ENCODE peak calls at places on chromosomes 5 and 9, in four cellular contexts. X is H9, R is trophoblast cell, Z is H1. K is an unnamed sample. For H3K79me2, the result is how much of the 10 kb centered on the place peaks cover.

GRCh38 chr9:120730661-120731514 is 16.6 kb upstream of the MEGF9 start:
- DNase-seq in X (no peak), R (no peak), Z (no peak), K (peak)

GRCh38 chr9:120324996-120325642 is 254.8 kb downstream of the CDK5RAP2 start:
- DNase-seq in X (peak), R (no peak), Z (peak), K (peak)

GRCh38 chr5:159874308-159874707 is 42.0 kb upstream of the ADRA1B start:
- DNase-seq in X (no peak), R (no peak), Z (no peak), K (no peak)

GRCh38 chr9:99144966-99145365 is 40.1 kb downstream of the TGFBR1 start:
- DNase-seq in X (no peak), R (no peak), Z (no peak), K (no peak)

GRCh38 chr5:170861855-170862766 is at the start of gene RANBP17:
- DNase-seq in X (peak), R (peak), Z (peak), K (peak)

GRCh38 chr9:17625644-17626388 is 47.0 kb downstream of the SH3GL2 start:
- DNase-seq in X (no peak), R (no peak), Z (no peak), K (peak)

GRCh38 chr5:160169326-160169725 is 50.1 kb upstream of the PWWP2A start:
- DNase-seq in X (no peak), R (no peak), Z (no peak), K (no peak)

GRCh38 chr5:151448038-151448985 is 909 bp downstream of the SLC36A1 start:
- DNase-seq in X (peak), R (peak), Z (no peak), K (peak)

GRCh38 chr5:89265511-89266169 is 382.7 kb upstream of the MEF2C start:
- DNase-seq in X (no peak), R (no peak), Z (no peak), K (no peak)

GRCh38 chr9:78030553-78031270 is 899 bp downstream of the GNAQ start:
- DNase-seq in X (peak), R (peak), Z (peak), K (peak)

GRCh38 chr9:96327694-96328352 is 25.8 kb upstream of the HSD17B3 start:
- DNase-seq in X (no peak), R (peak), Z (no peak), K (peak)

GRCh38 chr5:181052928-181053759 is 13.1 kb downstream of the BTNL9 start:
- DNase-seq in X (no peak), R (no peak), Z (peak), K (no peak)

GRCh38 chr5:51242453-51242852 is 140.8 kb upstream of the ISL1 start:
- DNase-seq in X (no peak), R (no peak), Z (no peak), K (no peak)

GRCh38 chr9:121498150-121498486 is 1.5 kb downstream of the GGTA1 start:
- DNase-seq in X (peak), R (peak), Z (no peak), K (peak)

GRCh38 chr5:1063661-1064382 is 48.0 kb downstream of the SLC12A7 start:
- DNase-seq in X (no peak), R (no peak), Z (no peak), K (no peak)

GRCh38 chr9:73089304-73089985 is 62.2 kb upstream of the ANXA1 start:
- DNase-seq in X (no peak), R (no peak), Z (no peak), K (no peak)

GRCh38 chr9:74521009-74521408 is 23.9 kb downstream of the RORB start:
- DNase-seq in X (no peak), R (no peak), Z (no peak), K (no peak)

GRCh38 chr5:77971965-77972544 is 195.9 kb upstream of the TBCA start:
- DNase-seq in X (no peak), R (no peak), Z (no peak), K (peak)

GRCh38 chr9:121654497-121655140 is 3.2 kb downstream of the DAB2IP start:
- DNase-seq in X (no peak), R (no peak), Z (no peak), K (no peak)

GRCh38 chr9:35948901-35949318 is 9.0 kb downstream of the OR2S2 start:
- DNase-seq in X (peak), R (peak), Z (no peak), K (peak)
- H2AK5ac ChIP-seq in X (no peak), R (no peak), Z (no peak), K (no peak)

DNA sequence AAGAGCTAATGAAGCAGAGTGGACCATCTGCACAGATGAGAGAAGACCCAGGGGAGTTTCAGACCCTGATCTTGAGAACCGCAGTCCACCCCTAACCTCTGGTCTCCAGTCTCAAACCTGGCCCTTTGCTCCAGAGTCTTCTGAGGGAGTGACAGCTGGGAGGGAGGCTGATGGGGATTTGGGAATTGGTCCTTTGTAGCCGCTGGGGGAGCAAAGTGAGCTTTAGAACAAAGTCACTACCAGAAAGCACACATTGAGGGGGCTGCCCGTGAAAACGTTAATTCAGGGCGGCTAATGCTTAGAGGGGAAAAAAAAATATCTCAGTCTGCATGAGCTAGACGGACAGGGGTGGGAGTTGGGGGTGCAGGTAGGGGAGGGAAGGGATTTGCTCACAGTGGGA is 123.2 kb upstream of the RETREG1 start:
- DNase-seq in X (peak), R (no peak), Z (no peak), K (peak)
- H3K79me2 ChIP-seq in X (under half), R (under half), Z (under half), K (under half)

DNA sequence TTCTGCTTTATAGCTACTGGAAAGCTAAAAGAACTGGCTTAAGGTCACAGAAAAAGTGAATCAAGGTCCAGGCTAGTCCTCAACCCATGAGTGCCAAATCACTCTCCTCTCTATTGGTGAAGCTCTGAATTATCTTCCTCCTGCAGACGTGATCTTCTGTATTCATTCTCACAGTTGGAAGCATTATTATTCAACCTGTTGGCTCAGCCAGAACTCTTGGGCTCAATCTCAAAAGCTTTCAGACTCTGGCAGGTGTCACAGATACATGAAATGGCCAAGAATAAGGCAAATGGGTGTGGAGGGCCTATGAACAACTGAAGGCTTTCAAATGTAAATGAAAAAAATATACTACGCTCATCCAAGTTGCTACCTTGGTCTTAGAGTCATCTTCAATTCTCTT is 170.0 kb upstream of the HMHB1 start:
- DNase-seq in X (no peak), R (no peak), Z (no peak), K (no peak)
- H3K4ac ChIP-seq in X (no peak), R (no peak), Z (no peak), K (no peak)

DNA sequence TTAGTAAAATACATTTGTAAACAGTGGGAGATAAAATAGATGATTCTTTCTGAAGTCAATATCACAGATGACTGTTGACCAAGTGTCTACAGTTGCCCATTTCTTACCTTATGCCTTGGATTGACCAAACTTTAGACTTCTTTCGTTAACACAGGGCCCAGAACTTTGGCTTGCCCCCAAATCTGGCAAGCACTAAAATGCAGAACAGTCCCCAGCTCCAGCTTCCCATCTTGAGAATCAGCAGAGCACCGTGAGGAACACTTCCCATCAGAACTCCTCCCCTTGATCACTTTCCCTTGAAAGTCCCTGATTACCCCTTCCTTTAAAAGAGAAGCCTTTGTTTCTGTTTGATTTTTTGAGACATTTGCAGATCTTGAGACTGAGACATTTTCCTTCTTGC is 1039.9 kb downstream of the TLE1 start:
- DNase-seq in X (no peak), R (no peak), Z (no peak), K (no peak)
- H2AK5ac ChIP-seq in X (no peak), R (no peak), Z (no peak), K (no peak)

GRCh38 chr9:111450114-111450513 is 34.1 kb downstream of the ECPAS start:
- DNase-seq in X (no peak), R (no peak), Z (no peak), K (no peak)
- H3K79me2 ChIP-seq in X (under half), R (under half), Z (under half), K (under half)

GRCh38 chr9:126248680-126249079 is 77.9 kb upstream of the MVB12B start:
- DNase-seq in X (no peak), R (no peak), Z (no peak), K (no peak)
- H3K4ac ChIP-seq in X (no peak), R (no peak), Z (no peak), K (no peak)

DNA sequence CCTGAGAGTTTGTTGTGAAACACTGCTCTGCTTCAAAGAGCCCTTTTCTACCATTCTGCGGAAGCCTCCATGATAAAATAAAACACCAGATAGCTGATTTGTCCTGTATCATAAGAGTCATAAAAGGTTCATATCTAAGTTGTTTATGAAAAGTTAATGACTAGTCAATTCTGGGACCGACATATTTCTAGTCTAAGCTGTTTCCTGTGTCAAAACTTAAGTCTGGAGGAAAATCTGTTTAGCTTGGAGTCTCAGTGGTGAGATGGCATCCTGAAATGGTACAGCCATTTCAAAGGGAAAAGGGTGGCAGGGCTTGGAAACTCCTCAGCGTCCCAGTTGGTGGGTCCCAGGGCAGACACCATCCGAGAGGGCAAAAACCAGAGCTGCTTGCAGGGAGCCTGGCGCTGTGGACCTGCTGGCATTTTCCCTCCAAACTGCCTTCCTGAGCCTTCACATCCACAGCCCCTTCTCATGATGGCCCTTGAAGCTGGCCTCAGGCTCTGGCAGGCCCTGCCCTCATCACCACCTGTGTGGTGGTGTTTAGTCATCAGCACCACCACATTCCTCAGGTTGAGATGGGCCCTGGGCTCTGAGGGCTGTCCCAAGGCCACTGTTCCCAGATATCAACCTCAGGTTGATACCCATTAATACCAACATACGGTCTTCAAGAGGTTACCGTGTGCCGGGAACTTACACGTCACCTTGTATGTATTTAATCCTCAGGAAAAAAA is 184.0 kb downstream of the HSPA4 start:
- DNase-seq in X (no peak), R (peak), Z (no peak), K (peak)
- H2AK5ac ChIP-seq in X (no peak), R (no peak), Z (peak), K (no peak)

GRCh38 chr5:87303324-87303723 is 35.6 kb downstream of the RASA1 start:
- DNase-seq in X (no peak), R (no peak), Z (no peak), K (no peak)

GRCh38 chr5:87300176-87300575 is 32.5 kb downstream of the RASA1 start:
- DNase-seq in X (no peak), R (no peak), Z (no peak), K (no peak)

GRCh38 chr5:87298687-87299362 is 31.1 kb downstream of the RASA1 start:
- DNase-seq in X (no peak), R (no peak), Z (no peak), K (no peak)

GRCh38 chr5:87302061-87302460 is 34.4 kb downstream of the RASA1 start:
- DNase-seq in X (no peak), R (no peak), Z (no peak), K (no peak)

GRCh38 chr5:87300744-87301143 is 33.1 kb downstream of the RASA1 start:
- DNase-seq in X (no peak), R (peak), Z (no peak), K (peak)
- H3K79me2 ChIP-seq in X (under half), R (under half), Z (half or more), K (under half)

DNA sequence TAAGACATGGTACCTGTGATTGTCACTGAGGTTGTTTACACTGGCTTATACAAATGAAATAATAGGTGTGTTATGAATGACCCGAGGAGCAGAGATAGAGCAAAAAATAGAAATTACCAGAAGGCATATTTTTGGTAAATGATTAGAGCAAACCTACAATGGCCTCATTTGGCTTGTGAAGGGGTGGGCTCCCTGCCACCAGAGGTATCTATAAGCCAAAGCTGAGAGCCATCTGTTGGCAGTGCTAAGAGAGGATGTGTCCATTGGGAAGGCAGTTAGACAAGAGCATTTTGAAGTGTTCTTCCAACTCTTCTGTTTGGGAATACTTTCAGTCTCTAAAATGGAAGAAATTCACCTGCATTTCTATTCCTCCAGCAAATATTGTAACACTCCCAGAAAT is 10.6 kb downstream of the NIPAL4 start:
- DNase-seq in X (no peak), R (no peak), Z (no peak), K (no peak)
- H3K4ac ChIP-seq in X (no peak), R (no peak), Z (no peak), K (no peak)

DNA sequence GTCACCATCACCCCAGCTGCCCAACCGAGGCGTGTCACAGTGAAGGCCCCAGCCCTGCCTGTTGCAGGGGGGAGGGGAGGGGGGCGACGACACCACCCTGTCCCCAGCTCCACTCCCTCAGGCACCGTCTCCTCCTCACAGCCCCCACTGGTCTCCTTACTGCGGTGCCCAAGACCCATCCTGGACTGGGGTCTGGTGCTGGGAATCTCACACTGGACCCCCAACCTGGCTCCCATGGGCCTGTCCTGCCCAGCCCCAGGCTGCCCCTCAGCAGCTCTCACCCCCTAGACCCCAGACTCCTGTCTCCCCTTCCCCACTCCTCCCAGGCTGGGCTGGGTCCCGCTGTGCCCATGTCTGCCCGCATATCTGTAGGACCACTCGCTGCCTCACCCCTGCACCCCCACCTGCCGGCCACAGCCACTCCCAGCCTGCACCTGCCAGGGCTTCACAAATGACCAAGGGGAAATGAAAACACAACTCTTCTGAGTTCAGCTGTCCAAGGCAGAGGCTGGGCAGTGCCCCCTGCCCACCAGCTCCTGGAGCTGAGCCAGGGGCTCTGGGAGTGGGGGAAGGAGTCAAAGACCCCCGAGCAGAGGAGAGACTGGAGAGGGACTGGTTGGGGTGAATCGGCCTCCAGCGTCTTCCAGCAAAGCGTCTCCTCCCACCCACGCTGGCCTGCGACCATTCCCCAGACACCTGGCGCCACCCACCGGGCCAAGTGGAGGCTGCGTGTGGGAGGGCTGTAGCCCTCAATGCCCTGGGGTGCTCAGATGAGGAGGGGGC is 32.6 kb upstream of the EGFL7 start:
- DNase-seq in X (peak), R (no peak), Z (peak), K (peak)
- H2AK5ac ChIP-seq in X (no peak), R (no peak), Z (no peak), K (no peak)